ENCODE peak calls at places on chromosome 1, in six cellular contexts. M is AG04450, Z is cardiac muscle cell, I is cardiac fibroblast, O is transverse colon, B is Panc1. N is an unnamed sample.

GRCh38 chr1:150513275-150513885 is 2.2 kb upstream of the FALEC start:
- DNase-seq in M (no peak), Z (no peak), I (no peak), O (no peak), B (no peak), N (peak; percentile 83)

GRCh38 chr1:209335090-209335692 is 248.3 kb upstream of the CAMK1G start:
- DNase-seq in M (peak; percentile 4), Z (peak; percentile 70), I (peak; percentile 27), O (no peak), B (peak; percentile 20), N (peak; percentile 19)

GRCh38 chr1:154609398-154610380 is 1.7 kb upstream of the ADAR start:
- DNase-seq in M (no peak), Z (no peak), I (peak; percentile 8), O (peak; percentile 27), B (no peak), N (no peak)

GRCh38 chr1:20376880-20377494 is 86.3 kb downstream of the VWA5B1 start:
- DNase-seq in M (no peak), Z (peak; percentile 42), I (peak; percentile 54), O (peak; percentile 63), B (peak; percentile 28), N (peak; percentile 24)

GRCh38 chr1:74596770-74597169 is 76.8 kb downstream of the ERICH3 start:
- DNase-seq in M (no peak), Z (no peak), I (no peak), O (no peak), B (no peak), N (no peak)

GRCh38 chr1:71667224-71667623 is 586.4 kb upstream of the ZRANB2 start:
- DNase-seq in M (no peak), Z (no peak), I (peak; percentile 7), O (no peak), B (no peak), N (peak; percentile 51)

GRCh38 chr1:24341260-24341659 is 22.1 kb downstream of the GRHL3 start:
- DNase-seq in M (no peak), Z (no peak), I (no peak), O (no peak), B (no peak), N (no peak)

GRCh38 chr1:169644298-169644697 is 14.4 kb upstream of the SELP start:
- DNase-seq in M (no peak), Z (no peak), I (no peak), O (no peak), B (no peak), N (no peak)

GRCh38 chr1:160122978-160123495 is 7.5 kb downstream of the ATP1A2 start:
- DNase-seq in M (no peak), Z (no peak), I (no peak), O (no peak), B (no peak), N (no peak)

GRCh38 chr1:178046856-178047255 is 47.0 kb upstream of the RASAL2 start:
- DNase-seq in M (no peak), Z (no peak), I (no peak), O (no peak), B (no peak), N (no peak)

GRCh38 chr1:192795913-192796312 is 12.9 kb upstream of the RGS2 start:
- DNase-seq in M (no peak), Z (no peak), I (no peak), O (no peak), B (no peak), N (no peak)

DNA sequence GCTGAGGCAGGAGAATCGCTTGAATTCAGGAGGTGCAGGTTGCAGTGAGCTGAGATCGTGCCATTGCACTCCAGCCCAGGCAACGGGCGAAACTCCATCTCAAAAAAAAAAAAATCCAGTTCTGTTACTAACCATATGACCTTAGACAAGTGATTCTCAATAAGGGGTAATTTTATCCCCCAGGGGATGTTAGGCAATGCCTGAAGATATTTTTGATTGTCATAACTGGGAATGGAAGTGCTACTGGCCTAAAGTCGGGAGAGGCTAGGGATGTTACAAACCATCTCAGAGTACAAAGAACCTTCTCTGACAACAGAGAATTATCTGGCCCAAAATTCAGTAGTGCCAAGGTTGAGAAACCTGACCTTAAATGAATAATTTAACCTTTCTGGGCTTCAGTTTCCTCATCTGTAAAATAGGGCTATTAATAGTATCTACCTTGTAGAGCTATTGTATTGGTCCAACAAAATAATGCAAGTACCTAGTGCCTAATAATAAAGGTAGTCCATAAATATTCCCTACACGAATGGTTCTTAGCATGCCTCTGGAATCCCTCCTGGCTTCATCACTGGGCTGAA is 5.8 kb upstream of the LMNA start:
- DNase-seq in M (no peak), Z (no peak), I (no peak), O (no peak), B (no peak), N (no peak)
- TF ChIP-seq CTCF in M (no peak), Z (no peak), I (no peak), O (no peak), B (no peak), N (no peak)

GRCh38 chr1:8814870-8815269 is 2.6 kb downstream of the RERE start:
- DNase-seq in M (no peak), Z (peak; percentile 48), I (no peak), O (no peak), B (no peak), N (no peak)

GRCh38 chr1:8816831-8817412 is 518 bp downstream of the RERE start:
- DNase-seq in M (no peak), Z (peak; percentile 11), I (peak; percentile 8), O (peak; percentile 42), B (no peak), N (peak; percentile 26)

GRCh38 chr1:8816306-8816705 is 1.1 kb downstream of the RERE start:
- DNase-seq in M (no peak), Z (no peak), I (peak; percentile 49), O (no peak), B (no peak), N (peak; percentile 61)

GRCh38 chr1:8813991-8814390 is 3.4 kb downstream of the RERE start:
- DNase-seq in M (no peak), Z (no peak), I (no peak), O (no peak), B (no peak), N (peak; percentile 18)

GRCh38 chr1:8815582-8816285 is 1.7 kb downstream of the RERE start:
- DNase-seq in M (no peak), Z (peak; percentile 41), I (peak; percentile 54), O (no peak), B (no peak), N (peak; percentile 27)
- H3K4me3 ChIP-seq in M (peak overlapping the region; percentile 85), Z (peak overlapping the region; percentile 100), I (peak overlapping the region; percentile 62), O (peak overlapping the region; percentile 88), B (peak overlapping the region; percentile 91), N (peak overlapping the region; percentile 89)

GRCh38 chr1:51926171-51926812 is 47.8 kb upstream of the NRDC start:
- DNase-seq in M (no peak), Z (no peak), I (peak; percentile 61), O (no peak), B (peak; percentile 27), N (peak; percentile 53)
- TF ChIP-seq CTCF in M (peak; percentile 40), Z (peak; percentile 51), I (peak; percentile 63), O (no peak), B (peak; percentile 55), N (peak; percentile 60)

DNA sequence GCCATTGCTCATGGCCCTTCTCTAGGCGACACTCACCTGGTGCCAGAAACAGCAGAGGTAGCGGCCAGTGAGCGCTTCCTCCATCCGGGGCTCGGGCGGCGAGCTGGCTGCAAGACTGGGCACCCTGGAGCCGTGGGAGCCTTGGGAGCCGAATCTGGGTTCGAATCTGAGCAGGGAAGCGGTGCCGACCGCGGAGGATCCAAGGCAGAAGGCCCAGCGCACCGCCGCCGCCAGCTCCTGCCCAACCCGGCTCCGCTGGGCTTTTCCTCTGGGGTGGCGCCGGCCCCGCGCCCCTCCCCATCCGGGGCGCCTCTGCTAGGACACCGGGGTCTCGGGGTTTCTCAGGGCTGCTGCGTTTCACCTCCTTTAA is 1.7 kb upstream of the PRDM16 start:
- DNase-seq in M (no peak), Z (no peak), I (no peak), O (no peak), B (no peak), N (no peak)
- H3K4me3 ChIP-seq in M (no peak overlapping the region), Z (peak overlapping the region; percentile 80), I (no peak overlapping the region), O (no peak overlapping the region), B (peak overlapping the region; percentile 55), N (no peak overlapping the region)

GRCh38 chr1:236773919-236774318 is 21.2 kb upstream of the MTR start:
- DNase-seq in M (no peak), Z (no peak), I (no peak), O (no peak), B (no peak), N (no peak)

GRCh38 chr1:236779312-236779711 is 15.8 kb upstream of the MTR start:
- DNase-seq in M (no peak), Z (no peak), I (no peak), O (no peak), B (no peak), N (no peak)

GRCh38 chr1:236774926-236775325 is 20.2 kb upstream of the MTR start:
- DNase-seq in M (no peak), Z (peak; percentile 38), I (peak; percentile 68), O (no peak), B (no peak), N (peak; percentile 38)
- TF ChIP-seq CTCF in M (peak; percentile 30), Z (peak; percentile 65), I (peak; percentile 18), O (peak; percentile 5), B (peak; percentile 73), N (peak; percentile 45)